ENCODE peak calls at places on chromosomes 1 and 21, in ten cellular contexts. T, O, C, L, I, V, D, W, A and U are unnamed samples.

GRCh38 chr1:67948155-67949075 is 102.0 kb downstream of the DIRAS3 start:
- DNase-seq in T (no peak), O (no peak), C (no peak), L (no peak), I (no peak), V (no peak), D (no peak), W (no peak), A (no peak), U (no peak)

GRCh38 chr1:31434101-31434871 is 21.3 kb downstream of the SERINC2 start:
- DNase-seq in T (no peak), O (no peak), C (no peak), L (peak), I (no peak), V (no peak), D (no peak), W (no peak), A (no peak), U (peak)

GRCh38 chr1:234139966-234140365 is 233.3 kb upstream of the COA6 start:
- DNase-seq in T (no peak), O (no peak), C (no peak), L (no peak), I (no peak), V (no peak), D (no peak), W (no peak), A (no peak), U (no peak)

GRCh38 chr1:44425327-44426082 is 20.4 kb downstream of the RNF220 start:
- DNase-seq in T (no peak), O (no peak), C (no peak), L (no peak), I (no peak), V (no peak), D (no peak), W (no peak), A (no peak), U (no peak)

GRCh38 chr1:53139911-53140310 is 2.5 kb downstream of the SLC1A7 start:
- DNase-seq in T (no peak), O (no peak), C (no peak), L (no peak), I (no peak), V (no peak), D (no peak), W (no peak), A (no peak), U (no peak)

GRCh38 chr1:109312978-109313775 is 6.4 kb upstream of the MYBPHL start:
- DNase-seq in T (no peak), O (no peak), C (no peak), L (no peak), I (peak), V (peak), D (no peak), W (no peak), A (peak), U (no peak)

GRCh38 chr21:44828362-44829056 is 10.6 kb upstream of the SUMO3 start:
- DNase-seq in T (no peak), O (no peak), C (no peak), L (no peak), I (no peak), V (no peak), D (no peak), W (no peak), A (no peak), U (no peak)

GRCh38 chr1:195717651-195718050 is 890.6 kb downstream of the KCNT2 start:
- DNase-seq in T (no peak), O (no peak), C (no peak), L (no peak), I (no peak), V (no peak), D (no peak), W (peak), A (no peak), U (no peak)

GRCh38 chr1:54986025-54986424 is 5.6 kb downstream of the TMEM61 start:
- DNase-seq in T (no peak), O (no peak), C (no peak), L (peak), I (no peak), V (no peak), D (no peak), W (no peak), A (no peak), U (no peak)

GRCh38 chr1:227915564-227916553 is 31.9 kb downstream of the WNT9A start:
- DNase-seq in T (no peak), O (no peak), C (no peak), L (no peak), I (peak), V (no peak), D (no peak), W (no peak), A (peak), U (peak)

GRCh38 chr1:117365350-117366280 is 1.6 kb upstream of the MAN1A2 start:
- DNase-seq in T (no peak), O (no peak), C (peak), L (no peak), I (no peak), V (no peak), D (no peak), W (no peak), A (peak), U (no peak)

GRCh38 chr1:44512313-44512885 is 107.3 kb downstream of the RNF220 start:
- DNase-seq in T (no peak), O (no peak), C (no peak), L (no peak), I (no peak), V (no peak), D (no peak), W (no peak), A (no peak), U (no peak)

GRCh38 chr1:59779949-59780348 is 34.8 kb upstream of the HOOK1 start:
- DNase-seq in T (no peak), O (no peak), C (peak), L (no peak), I (no peak), V (no peak), D (no peak), W (no peak), A (no peak), U (no peak)

GRCh38 chr1:186498695-186499389 is 37.9 kb upstream of the PDC start:
- DNase-seq in T (no peak), O (no peak), C (no peak), L (no peak), I (no peak), V (no peak), D (no peak), W (no peak), A (no peak), U (no peak)

GRCh38 chr1:223700942-223701637 is 11.2 kb upstream of the CAPN2 start:
- DNase-seq in T (peak), O (no peak), C (no peak), L (no peak), I (no peak), V (no peak), D (no peak), W (no peak), A (peak), U (peak)

GRCh38 chr1:99004270-99005141 is at the start of gene PLPPR5:
- DNase-seq in T (no peak), O (peak), C (peak), L (peak), I (peak), V (no peak), D (peak), W (peak), A (peak), U (peak)

GRCh38 chr1:54290443-54291184 is 90.6 kb downstream of the MRPL37 start:
- DNase-seq in T (no peak), O (no peak), C (peak), L (no peak), I (no peak), V (no peak), D (no peak), W (no peak), A (peak), U (no peak)

GRCh38 chr1:27011058-27011764 is 1.4 kb downstream of the TENT5B start:
- DNase-seq in T (peak), O (no peak), C (peak), L (no peak), I (peak), V (no peak), D (no peak), W (peak), A (peak), U (peak)

GRCh38 chr1:101540161-101540560 is 303.3 kb downstream of the S1PR1 start:
- DNase-seq in T (no peak), O (no peak), C (no peak), L (no peak), I (no peak), V (no peak), D (no peak), W (no peak), A (no peak), U (no peak)

DNA sequence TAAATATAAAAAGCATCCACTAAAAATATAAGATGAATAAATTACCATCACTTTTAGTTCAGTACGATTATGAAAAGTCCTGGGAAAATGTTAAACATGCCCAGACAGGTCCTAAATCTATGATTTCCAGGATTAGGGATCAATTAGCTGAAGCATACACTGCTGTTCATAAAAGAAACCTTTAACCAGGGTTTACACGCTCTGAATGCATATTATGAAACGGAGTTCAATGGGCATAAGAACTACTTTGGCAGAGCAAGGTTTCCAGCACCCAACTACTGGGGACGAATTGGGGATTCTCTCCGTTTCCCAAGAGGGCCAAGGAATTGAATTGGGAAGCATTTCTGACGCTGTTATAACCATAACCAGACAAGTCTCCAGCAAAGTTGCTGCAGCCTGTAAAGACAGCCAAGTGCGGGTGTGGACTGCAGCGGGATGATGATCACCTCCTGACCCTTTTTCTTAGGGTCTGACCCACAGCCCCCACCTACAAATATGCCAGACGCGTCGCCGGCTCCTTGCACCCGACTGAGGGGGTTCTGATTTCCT is 1.6 kb downstream of the SLC30A1 start:
- DNase-seq in T (no peak), O (no peak), C (no peak), L (no peak), I (no peak), V (no peak), D (no peak), W (no peak), A (no peak), U (no peak)
- H3K27ac ChIP-seq in T (no peak), O (peak), C (peak), L (peak), I (no peak), V (no peak), D (peak), W (no peak), A (peak), U (no peak)

DNA sequence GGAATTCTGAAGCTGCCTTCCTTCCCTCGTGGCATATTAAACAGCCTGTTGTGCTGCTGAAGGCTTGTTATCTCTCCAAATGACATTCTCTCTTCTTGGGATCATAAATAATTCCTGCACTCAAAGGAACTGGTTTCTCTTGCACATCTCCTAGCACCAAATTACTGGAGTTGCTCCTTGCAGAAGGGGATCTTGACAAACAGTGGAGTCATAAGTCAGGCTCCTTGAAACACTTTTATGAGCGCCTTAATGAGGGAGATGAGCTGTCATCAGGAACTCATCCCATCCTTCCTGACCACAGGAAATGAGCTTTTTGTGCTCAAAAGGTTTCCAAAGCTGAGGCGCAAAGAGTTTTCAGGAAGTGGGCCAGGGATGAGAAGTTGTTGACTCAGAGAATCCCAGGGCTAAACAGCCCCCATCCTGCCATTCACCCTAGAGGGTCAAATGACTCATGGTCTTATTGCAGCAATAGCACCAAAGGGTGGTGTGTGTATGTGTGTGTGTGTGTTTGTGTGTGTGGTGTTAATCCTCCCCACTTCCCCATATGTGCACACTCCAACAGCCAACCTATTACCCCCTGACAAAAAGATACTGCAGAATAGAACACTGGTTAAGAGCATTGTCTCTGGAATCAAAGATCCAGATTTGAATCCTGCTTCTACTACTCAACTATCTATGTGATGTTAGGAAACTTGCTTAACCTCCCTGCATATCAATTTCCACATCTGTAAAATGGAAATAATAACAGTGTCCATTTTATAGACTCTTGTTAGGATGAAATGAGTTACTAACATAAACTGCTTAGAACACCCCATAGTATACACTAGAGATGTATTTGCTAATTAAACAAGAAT is 2.8 kb upstream of the PHC2 start:
- DNase-seq in T (peak), O (no peak), C (peak), L (no peak), I (peak), V (peak), D (no peak), W (no peak), A (no peak), U (no peak)
- H3K27ac ChIP-seq in T (no peak), O (no peak), C (no peak), L (peak), I (peak), V (no peak), D (no peak), W (no peak), A (peak), U (no peak)

DNA sequence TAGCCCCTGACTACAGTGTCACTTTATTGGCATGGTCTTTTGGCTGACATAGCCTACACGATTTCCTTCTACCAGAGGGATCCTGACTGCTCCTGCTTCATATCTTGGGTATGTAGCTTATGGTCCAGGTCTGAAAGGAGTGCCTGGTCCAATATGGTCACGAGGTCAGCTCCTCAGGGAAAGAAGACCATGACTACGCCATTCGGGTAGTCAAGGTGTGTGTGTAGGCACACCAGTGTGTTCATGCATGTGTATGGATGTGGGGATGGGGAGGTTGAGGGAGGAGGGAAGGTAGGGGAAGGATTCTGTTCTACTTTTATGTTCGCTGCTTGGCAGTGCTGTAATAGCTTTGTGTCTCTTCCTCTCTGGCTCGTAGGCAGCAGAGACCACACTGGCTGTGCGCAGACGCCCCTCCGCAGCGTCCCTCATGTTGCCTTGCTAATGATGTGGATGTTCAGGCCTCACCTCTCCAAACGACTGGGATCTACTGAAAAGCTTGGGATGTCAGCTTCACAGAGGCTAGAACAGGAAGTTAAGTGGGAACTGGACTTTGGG is 10.0 kb upstream of the C4BPB start:
- DNase-seq in T (no peak), O (no peak), C (no peak), L (no peak), I (no peak), V (no peak), D (no peak), W (no peak), A (no peak), U (no peak)
- H3K27ac ChIP-seq in T (no peak), O (no peak), C (no peak), L (no peak), I (no peak), V (no peak), D (no peak), W (no peak), A (no peak), U (no peak)

GRCh38 chr1:170539154-170539553 is 7.2 kb downstream of the GORAB start:
- DNase-seq in T (no peak), O (no peak), C (no peak), L (no peak), I (no peak), V (no peak), D (no peak), W (no peak), A (no peak), U (no peak)
- H3K27ac ChIP-seq in T (no peak), O (peak), C (peak), L (no peak), I (no peak), V (no peak), D (peak), W (no peak), A (no peak), U (no peak)

DNA sequence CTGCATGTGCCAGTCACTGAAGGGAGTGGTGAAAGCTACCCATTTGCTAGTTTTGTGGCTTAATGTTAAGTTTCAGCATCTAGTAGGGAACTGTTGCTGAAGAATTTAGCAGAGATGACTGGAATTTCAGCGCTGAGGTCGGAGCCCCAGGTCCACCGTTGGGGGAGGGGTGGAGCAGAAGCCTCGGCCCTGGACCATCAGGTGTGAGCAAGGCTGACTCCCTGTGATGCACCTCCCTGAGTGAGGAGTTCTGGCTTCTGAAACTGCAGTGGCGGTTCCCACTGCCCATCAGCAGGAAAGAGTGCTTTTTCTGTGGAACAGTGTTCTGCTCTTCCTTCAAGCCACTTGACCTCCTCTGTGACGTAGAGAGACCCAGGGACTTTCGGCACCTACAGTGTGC is 1.3 kb downstream of the NOS1AP start:
- DNase-seq in T (no peak), O (no peak), C (peak), L (no peak), I (no peak), V (no peak), D (no peak), W (peak), A (no peak), U (peak)
- H3K27ac ChIP-seq in T (no peak), O (no peak), C (no peak), L (no peak), I (no peak), V (no peak), D (no peak), W (no peak), A (no peak), U (no peak)

GRCh38 chr1:39927538-39927937 is 25.8 kb upstream of the MYCL start:
- DNase-seq in T (peak), O (no peak), C (no peak), L (no peak), I (no peak), V (no peak), D (no peak), W (no peak), A (no peak), U (no peak)
- H3K27ac ChIP-seq in T (peak), O (no peak), C (peak), L (no peak), I (no peak), V (no peak), D (no peak), W (no peak), A (no peak), U (no peak)